ENCODE peak calls at places on chromosome 21, in ten cellular contexts. Q is K562, A is ovary, I is sigmoid colon, H is upper lobe of left lung, W is A549, E is stomach, U is SK-N-SH, R is transverse colon, G is H1. D is an unnamed sample.

GRCh38 chr21:14522689-14523088 is 23.4 kb downstream of the SAMSN1 start:
- DNase-seq in I (no peak), A (no peak), R (no peak), U (no peak), W (no peak), Q (no peak), H (no peak), E (no peak), G (no peak), D (no peak)

GRCh38 chr21:37862536-37862935 is 53.7 kb downstream of the KCNJ6 start:
- DNase-seq in W (peak; percentile 31), R (no peak), A (no peak), E (no peak), U (peak; percentile 35), Q (no peak), G (peak; percentile 36), H (peak; percentile 32), I (no peak), D (no peak)

GRCh38 chr21:43957128-43957571 is 55.0 kb upstream of the TRAPPC10 start:
- DNase-seq in E (no peak), I (no peak), Q (no peak), W (no peak), H (no peak), A (no peak), G (no peak), R (no peak), U (no peak), D (no peak)

GRCh38 chr21:41250519-41250918 is 66.1 kb upstream of the FAM3B start:
- DNase-seq in U (no peak), I (no peak), G (no peak), H (no peak), A (no peak), W (no peak), Q (no peak), E (peak; percentile 63), R (no peak), D (no peak)

GRCh38 chr21:36847189-36847588 is 119.3 kb downstream of the HLCS start:
- DNase-seq in R (no peak), H (no peak), Q (no peak), U (no peak), A (no peak), E (no peak), W (peak; percentile 69), I (no peak), G (no peak), D (no peak)

GRCh38 chr21:17071093-17071492 is 441.8 kb upstream of the CXADR start:
- DNase-seq in H (no peak), E (no peak), G (no peak), W (no peak), R (no peak), I (no peak), U (no peak), A (no peak), Q (no peak), D (no peak)

GRCh38 chr21:34913786-34914185 is 135.3 kb downstream of the RUNX1 start:
- DNase-seq in H (no peak), R (no peak), Q (no peak), A (no peak), G (no peak), U (no peak), W (no peak), I (no peak), E (no peak), D (no peak)

GRCh38 chr21:43716376-43717165 is 2.4 kb upstream of the PDXK start:
- DNase-seq in A (no peak), R (peak; percentile 61), U (no peak), Q (no peak), W (no peak), G (no peak), H (no peak), E (no peak), I (no peak), D (no peak)

GRCh38 chr21:33254766-33255165 is 11.4 kb upstream of the IL10RB start:
- DNase-seq in H (no peak), R (no peak), W (no peak), A (no peak), G (no peak), U (no peak), Q (no peak), E (no peak), I (no peak), D (no peak)

GRCh38 chr21:39386194-39386593 is 37.3 kb upstream of the HMGN1 start:
- DNase-seq in W (no peak), R (no peak), A (peak; percentile 47), G (no peak), Q (no peak), E (peak; percentile 37), U (no peak), I (peak; percentile 69), H (peak; percentile 29), D (no peak)

GRCh38 chr21:45381036-45381787 is 23.8 kb upstream of the COL18A1 start:
- DNase-seq in R (no peak), Q (no peak), E (no peak), I (peak; percentile 56), U (no peak), A (peak; percentile 20), G (no peak), H (no peak), W (no peak), D (no peak)
- TF ChIP-seq EP300 in R (no peak), Q (no peak), E (no peak), I (no peak), U (no peak), A (no peak), G (no peak), H (no peak), W (no peak), D (no peak)

GRCh38 chr21:42583992-42584641 is 69.3 kb upstream of the PDE9A start:
- DNase-seq in U (no peak), I (no peak), Q (no peak), A (no peak), E (no peak), H (no peak), G (no peak), R (no peak), W (no peak), D (no peak)

GRCh38 chr21:42587036-42587435 is 66.4 kb upstream of the PDE9A start:
- DNase-seq in I (peak; percentile 42), E (no peak), U (no peak), W (no peak), A (no peak), R (no peak), Q (no peak), G (no peak), H (peak; percentile 16), D (no peak)

GRCh38 chr21:42585881-42586280 is 67.5 kb upstream of the PDE9A start:
- DNase-seq in W (no peak), E (no peak), H (no peak), A (no peak), Q (no peak), I (no peak), G (no peak), U (no peak), R (no peak), D (no peak)

GRCh38 chr21:42583150-42583991 is 69.7 kb downstream of the SLC37A1 start:
- DNase-seq in I (no peak), U (no peak), E (no peak), Q (no peak), G (no peak), A (no peak), R (peak; percentile 4), H (peak; percentile 6), W (no peak), D (no peak)

GRCh38 chr21:42586406-42586805 is 67.0 kb upstream of the PDE9A start:
- DNase-seq in R (no peak), H (peak; percentile 12), E (no peak), G (no peak), I (peak; percentile 28), W (no peak), Q (no peak), A (no peak), U (no peak), D (no peak)
- H3K4me3 ChIP-seq in R (no peak overlapping the region), H (no peak overlapping the region), E (no peak overlapping the region), G (no peak overlapping the region), I (no peak overlapping the region), W (no peak overlapping the region), Q (no peak overlapping the region), A (no peak overlapping the region), U (no peak overlapping the region), D (no peak overlapping the region)

GRCh38 chr21:26123012-26123411 is 47.6 kb downstream of the APP start:
- DNase-seq in H (no peak), W (no peak), U (no peak), I (no peak), E (no peak), A (no peak), R (no peak), G (no peak), Q (no peak), D (no peak)

GRCh38 chr21:26126168-26126553 is 44.4 kb downstream of the APP start:
- DNase-seq in A (no peak), Q (no peak), R (no peak), G (no peak), I (no peak), W (no peak), E (no peak), H (no peak), U (no peak), D (no peak)

GRCh38 chr21:26124421-26124833 is 46.1 kb downstream of the APP start:
- DNase-seq in H (no peak), A (no peak), W (no peak), G (no peak), R (no peak), E (no peak), U (no peak), Q (no peak), I (no peak), D (no peak)

GRCh38 chr21:26125433-26126167 is 45.0 kb downstream of the APP start:
- DNase-seq in A (no peak), I (no peak), H (no peak), Q (no peak), G (no peak), R (no peak), E (no peak), U (peak; percentile 46), W (no peak), D (no peak)

DNA sequence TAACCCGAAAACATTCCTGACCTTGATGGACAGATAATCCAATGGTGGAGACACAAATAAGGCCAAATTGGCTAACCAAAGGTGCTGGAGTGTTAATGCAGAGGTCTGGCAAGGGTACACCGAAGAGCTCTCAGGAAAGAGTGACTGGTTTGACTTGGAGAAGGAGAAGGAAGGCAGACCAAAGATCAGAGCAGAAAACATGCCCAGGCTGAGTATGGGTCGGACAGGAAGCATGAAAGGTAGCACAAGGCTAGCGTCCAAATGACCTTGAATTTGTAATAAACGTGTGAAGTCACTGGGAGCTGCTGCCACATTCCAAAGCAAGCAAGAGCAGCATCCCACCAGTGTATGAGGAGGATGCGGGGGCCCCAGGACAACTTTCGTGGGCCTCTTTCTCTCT is 45.7 kb downstream of the APP start:
- DNase-seq in W (no peak), E (no peak), G (no peak), A (no peak), H (no peak), U (no peak), Q (no peak), I (no peak), R (no peak), D (no peak)
- H3K27ac ChIP-seq in W (no peak overlapping the region), E (peak overlapping the region; percentile 49), G (no peak overlapping the region), A (no peak overlapping the region), H (peak overlapping the region; percentile 51), U (peak overlapping the region; percentile 10), Q (no peak overlapping the region), I (peak overlapping the region; percentile 70), R (peak overlapping the region; percentile 43), D (no peak overlapping the region)

DNA sequence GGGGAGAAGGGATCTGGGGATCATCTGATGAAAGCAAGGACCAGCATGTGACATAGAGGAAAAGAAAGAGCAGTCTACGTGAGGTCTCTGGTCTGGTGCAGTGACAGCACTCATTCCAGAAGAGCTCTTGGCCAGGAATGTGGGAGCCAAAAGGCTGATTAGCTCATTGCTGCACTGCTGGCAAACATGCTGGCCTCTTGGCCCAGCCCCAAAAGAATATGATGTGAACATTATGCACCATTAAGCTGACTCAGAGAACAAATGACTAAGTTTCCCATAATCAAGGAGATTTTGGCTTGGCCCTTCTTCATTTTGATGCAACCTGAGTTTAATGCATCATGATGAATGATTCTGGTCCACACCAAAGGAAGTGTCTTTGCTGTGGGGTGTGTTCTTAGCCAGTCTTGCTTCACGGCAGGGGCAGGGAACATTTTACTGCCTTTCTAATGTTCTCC is 55.0 kb downstream of the PCBP3 start:
- DNase-seq in H (no peak), I (peak; percentile 87), R (peak; percentile 36), G (no peak), U (no peak), Q (no peak), E (no peak), A (no peak), W (no peak), D (no peak)
- TF ChIP-seq EP300 in H (no peak), I (no peak), R (peak; percentile 64), G (no peak), U (peak; percentile 93), Q (no peak), E (no peak), A (no peak), W (no peak), D (peak; percentile 63)

D was measured in tibial nerve.